ENCODE peak calls at places on chromosomes 4 and X, in nine cellular contexts. I, L, R, U, J, W, S, G and E are unnamed samples.

GRCh38 chr4:107094332-107094731 is 58.2 kb upstream of the DKK2 start:
- DNase-seq in I (no peak), L (no peak), R (no peak), U (peak), J (peak), W (peak), S (peak), G (peak), E (no peak)

GRCh38 chr4:79964715-79965345 is 108.2 kb downstream of the ANTXR2 start:
- DNase-seq in I (no peak), L (no peak), R (no peak), U (peak), J (peak), W (no peak), S (no peak), G (no peak), E (no peak)

GRCh38 chr4:167826281-167826680 is 266.1 kb upstream of the ANXA10 start:
- DNase-seq in I (no peak), L (no peak), R (no peak), U (peak), J (no peak), W (peak), S (no peak), G (no peak), E (no peak)

GRCh38 chrX:54494970-54495813 is 842 bp downstream of the FGD1 start:
- DNase-seq in I (peak), L (no peak), R (no peak), U (peak), J (peak), W (no peak), S (no peak), G (no peak), E (no peak)

GRCh38 chrX:123822965-123823364 is 36.9 kb upstream of the XIAP start:
- DNase-seq in I (no peak), L (no peak), R (no peak), U (no peak), J (no peak), W (no peak), S (no peak), G (no peak), E (no peak)

GRCh38 chr4:76365636-76366035 is 55.3 kb downstream of the CCDC158 start:
- DNase-seq in I (no peak), L (no peak), R (no peak), U (peak), J (no peak), W (no peak), S (no peak), G (no peak), E (no peak)

GRCh38 chrX:9577555-9577954 is 112.7 kb downstream of the TBL1X start:
- DNase-seq in I (no peak), L (no peak), R (no peak), U (no peak), J (no peak), W (no peak), S (no peak), G (no peak), E (no peak)

GRCh38 chr4:138003248-138003647 is 238.9 kb downstream of the SLC7A11 start:
- DNase-seq in I (no peak), L (no peak), R (no peak), U (peak), J (no peak), W (no peak), S (no peak), G (no peak), E (no peak)

GRCh38 chr4:151395873-151396272 is 13.1 kb upstream of the FHIP1A start:
- DNase-seq in I (no peak), L (no peak), R (no peak), U (no peak), J (no peak), W (no peak), S (no peak), G (no peak), E (no peak)

GRCh38 chrX:10158279-10158939 is 1.6 kb downstream of the CLCN4 start:
- DNase-seq in I (no peak), L (no peak), R (peak), U (no peak), J (peak), W (peak), S (no peak), G (no peak), E (no peak)

GRCh38 chr4:45442466-45442865 is 681.4 kb downstream of the GABRG1 start:
- DNase-seq in I (no peak), L (no peak), R (no peak), U (peak), J (peak), W (peak), S (no peak), G (no peak), E (no peak)

GRCh38 chrX:15310117-15310516 is 5.3 kb downstream of the ASB11 start:
- DNase-seq in I (peak), L (no peak), R (peak), U (peak), J (peak), W (peak), S (no peak), G (no peak), E (no peak)

GRCh38 chr4:113537183-113537977 is 224.2 kb downstream of the CAMK2D start:
- DNase-seq in I (no peak), L (no peak), R (no peak), U (no peak), J (no peak), W (no peak), S (no peak), G (no peak), E (no peak)

GRCh38 chrX:44223150-44223549 is 120.3 kb downstream of the EFHC2 start:
- DNase-seq in I (no peak), L (no peak), R (no peak), U (peak), J (no peak), W (no peak), S (no peak), G (peak), E (no peak)

GRCh38 chr4:80154547-80154933 is 42.8 kb upstream of the PRDM8 start:
- DNase-seq in I (no peak), L (no peak), R (no peak), U (no peak), J (peak), W (no peak), S (no peak), G (no peak), E (no peak)

GRCh38 chrX:132957211-132958085 is 981 bp downstream of the HS6ST2 start:
- DNase-seq in I (no peak), L (peak), R (no peak), U (no peak), J (peak), W (peak), S (no peak), G (no peak), E (no peak)

GRCh38 chr4:64341711-64342110 is 67.5 kb downstream of the TECRL start:
- DNase-seq in I (no peak), L (no peak), R (peak), U (no peak), J (peak), W (no peak), S (no peak), G (no peak), E (no peak)

GRCh38 chr4:140353836-140354235 is 19.6 kb upstream of the SCOC start:
- DNase-seq in I (no peak), L (peak), R (no peak), U (no peak), J (no peak), W (no peak), S (no peak), G (no peak), E (no peak)

GRCh38 chr4:169724251-169724650 is 33.5 kb downstream of the HPF1 start:
- DNase-seq in I (no peak), L (no peak), R (no peak), U (peak), J (no peak), W (no peak), S (no peak), G (no peak), E (no peak)

GRCh38 chrX:37912797-37913196 is 65.4 kb upstream of the DYNLT3 start:
- DNase-seq in I (no peak), L (no peak), R (no peak), U (no peak), J (no peak), W (no peak), S (no peak), G (no peak), E (no peak)

GRCh38 chr4:148376151-148376550 is 66.1 kb downstream of the NR3C2 start:
- DNase-seq in I (peak), L (peak), R (peak), U (peak), J (no peak), W (peak), S (peak), G (peak), E (no peak)

GRCh38 chrX:152276277-152276676 is 137.9 kb upstream of the MAGEA10 start:
- DNase-seq in I (no peak), L (no peak), R (no peak), U (no peak), J (no peak), W (no peak), S (no peak), G (no peak), E (no peak)

GRCh38 chr4:8270912-8271815 is 1.6 kb downstream of the HTRA3 start:
- DNase-seq in I (no peak), L (no peak), R (no peak), U (no peak), J (no peak), W (peak), S (no peak), G (no peak), E (no peak)
- TF ChIP-seq CTCF in I (no peak), L (no peak), R (no peak), U (no peak), J (no peak), W (no peak), S (no peak), G (no peak), E (no peak)

DNA sequence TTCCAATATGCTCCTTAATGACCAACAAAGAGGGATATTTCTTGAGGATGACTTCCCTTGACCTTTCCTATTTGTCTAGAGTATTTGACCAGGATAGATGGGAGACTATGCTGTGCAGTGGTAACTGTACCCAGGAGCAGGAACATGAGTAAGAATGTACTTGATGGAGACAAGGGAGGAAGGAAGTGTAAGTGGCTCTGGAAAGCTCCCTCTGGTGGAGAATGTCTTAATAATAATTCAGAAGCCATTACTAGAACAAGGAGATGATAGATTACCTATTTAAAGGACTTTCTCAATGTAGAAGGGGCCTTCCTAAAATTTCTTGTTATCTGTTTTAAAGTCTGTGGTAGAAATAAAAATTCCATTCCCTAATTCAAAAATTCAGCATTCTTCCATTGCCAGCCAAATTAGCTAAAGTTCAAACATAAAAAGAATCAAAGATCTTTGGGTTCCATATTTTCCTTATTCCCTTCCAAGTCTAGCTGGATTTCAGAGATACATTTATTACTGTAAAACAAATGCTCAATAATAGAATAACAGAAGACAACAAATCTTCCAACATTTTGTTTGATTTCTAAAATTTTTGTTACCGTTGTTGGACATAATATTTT is 83.8 kb downstream of the GRID2 start:
- DNase-seq in I (no peak), L (no peak), R (no peak), U (peak), J (peak), W (peak), S (no peak), G (peak), E (no peak)
- TF ChIP-seq CTCF in I (peak), L (peak), R (peak), U (peak), J (peak), W (peak), S (no peak), G (peak), E (peak)

GRCh38 chr4:26404597-26405323 is 83.9 kb downstream of the RBPJ start:
- DNase-seq in I (no peak), L (no peak), R (no peak), U (no peak), J (no peak), W (peak), S (no peak), G (no peak), E (no peak)

GRCh38 chr4:26397086-26397485 is 76.3 kb downstream of the RBPJ start:
- DNase-seq in I (no peak), L (no peak), R (no peak), U (no peak), J (no peak), W (no peak), S (no peak), G (no peak), E (no peak)

GRCh38 chr4:26402458-26402857 is 81.6 kb downstream of the RBPJ start:
- DNase-seq in I (no peak), L (no peak), R (no peak), U (no peak), J (no peak), W (no peak), S (no peak), G (no peak), E (no peak)

GRCh38 chr4:26400140-26400539 is 79.3 kb downstream of the RBPJ start:
- DNase-seq in I (no peak), L (no peak), R (no peak), U (no peak), J (no peak), W (no peak), S (no peak), G (no peak), E (no peak)
- TF ChIP-seq CTCF in I (no peak), L (no peak), R (no peak), U (no peak), J (no peak), W (no peak), S (no peak), G (no peak), E (no peak)

DNA sequence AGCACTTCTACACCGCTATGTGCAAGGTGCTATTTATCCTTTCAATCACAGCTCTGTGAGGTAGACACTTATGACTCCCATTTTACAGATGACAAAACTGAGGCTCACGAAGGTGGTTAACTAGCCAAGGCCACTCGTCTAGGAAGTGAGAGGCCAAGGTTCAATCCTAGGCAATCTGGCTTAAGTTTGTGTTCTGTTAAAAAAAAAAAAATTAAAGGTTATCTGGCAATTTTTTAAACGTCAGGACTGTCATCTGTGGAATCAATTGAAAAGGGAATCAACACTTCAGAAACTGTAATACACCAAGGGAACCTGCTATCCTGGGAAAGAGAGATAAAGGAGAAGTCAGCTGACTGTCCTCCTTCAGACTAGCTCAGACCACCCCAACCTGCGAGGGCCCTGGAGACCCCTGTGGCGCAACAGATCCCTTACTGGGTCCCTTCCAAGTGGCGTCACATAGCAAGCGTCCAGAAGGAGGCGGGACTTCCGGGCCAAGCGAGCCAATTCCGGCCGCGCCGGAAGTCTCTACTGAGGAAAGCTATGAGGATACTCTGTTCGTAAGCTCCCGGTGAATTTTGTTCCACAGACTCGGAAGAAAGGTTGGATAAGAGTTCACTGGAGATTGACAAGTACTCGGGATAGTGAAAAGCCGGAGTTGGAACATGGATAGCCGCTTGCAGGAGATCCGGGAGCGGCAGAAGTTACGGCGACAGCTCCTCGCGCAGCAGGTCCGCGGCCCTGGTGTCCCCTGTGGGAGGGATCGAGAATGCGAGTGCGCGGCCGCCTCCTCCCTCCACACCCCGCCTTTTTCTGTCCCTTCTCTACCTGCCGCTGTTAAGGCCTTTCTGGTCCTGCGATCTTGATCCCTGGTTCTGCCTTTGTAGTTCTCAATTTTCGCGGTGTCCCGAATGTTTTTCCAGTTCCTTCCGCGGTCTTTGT is at the start of gene METTL14:
- DNase-seq in I (peak), L (peak), R (peak), U (peak), J (peak), W (peak), S (peak), G (peak), E (peak)
- TF ChIP-seq CTCF in I (peak), L (peak), R (peak), U (no peak), J (no peak), W (no peak), S (no peak), G (no peak), E (no peak)

GRCh38 chrX:107290019-107290418 is 83.6 kb downstream of the DNAAF6 start:
- DNase-seq in I (no peak), L (no peak), R (no peak), U (no peak), J (no peak), W (no peak), S (no peak), G (no peak), E (no peak)
- TF ChIP-seq CTCF in I (no peak), L (no peak), R (no peak), U (no peak), J (no peak), W (no peak), S (no peak), G (no peak), E (no peak)